ENCODE peak calls at places on chromosome 22, in eight cellular contexts. P is mesendoderm, U is tibial nerve, T is KBM-7, E is NCI-H774, K is activated B cell treated with CpG ODN at 0.5 μM for 24 hours, Y is Peyer's patch, H is body of pancreas. N is an unnamed sample.

GRCh38 chr22:48488611-48489456 is 1338.8 kb downstream of the BRD1 start:
- DNase-seq in P (peak; percentile 68), U (no peak), T (no peak), E (no peak), K (no peak), Y (no peak), H (no peak), N (no peak)

GRCh38 chr22:37021710-37022482 is 2.4 kb downstream of the MPST start:
- DNase-seq in P (no peak), U (peak; percentile 22), T (peak; percentile 49), E (no peak), K (no peak), Y (peak; percentile 56), H (peak; percentile 47), N (peak; percentile 32)

GRCh38 chr22:32752868-32753520 is 48.5 kb upstream of the TIMP3 start:
- DNase-seq in P (no peak), U (no peak), T (no peak), E (no peak), K (no peak), Y (no peak), H (no peak), N (peak; percentile 69)

GRCh38 chr22:50622723-50623327 is 5.1 kb downstream of the ARSA start:
- DNase-seq in P (no peak), U (no peak), T (no peak), E (peak; percentile 72), K (no peak), Y (no peak), H (peak; percentile 95), N (no peak)

GRCh38 chr22:45542001-45542520 is 39.4 kb downstream of the FBLN1 start:
- DNase-seq in P (no peak), U (no peak), T (no peak), E (no peak), K (no peak), Y (no peak), H (no peak), N (no peak)

GRCh38 chr22:37672920-37673453 is 2.4 kb upstream of the LGALS1 start:
- DNase-seq in P (no peak), U (no peak), T (no peak), E (no peak), K (no peak), Y (no peak), H (no peak), N (no peak)

GRCh38 chr22:38081941-38082828 is 1.8 kb downstream of the SLC16A8 start:
- DNase-seq in P (no peak), U (no peak), T (no peak), E (no peak), K (no peak), Y (no peak), H (no peak), N (no peak)

GRCh38 chr22:33389927-33390326 is 331.7 kb upstream of the SYN3 start:
- DNase-seq in P (no peak), U (no peak), T (no peak), E (no peak), K (no peak), Y (no peak), H (no peak), N (no peak)

GRCh38 chr22:38951734-38952133 is 5.7 kb upstream of the APOBEC3A start:
- DNase-seq in P (no peak), U (no peak), T (no peak), E (no peak), K (no peak), Y (no peak), H (no peak), N (no peak)

GRCh38 chr22:19055801-19056200 is 66.4 kb downstream of the DGCR2 start:
- DNase-seq in P (no peak), U (no peak), T (no peak), E (no peak), K (no peak), Y (no peak), H (no peak), N (no peak)

GRCh38 chr22:48188211-48188845 is 1425.9 kb downstream of the TBC1D22A start:
- DNase-seq in P (no peak), U (no peak), T (no peak), E (no peak), K (no peak), Y (no peak), H (no peak), N (peak; percentile 44)

GRCh38 chr22:31933816-31934482 is 10.4 kb upstream of the YWHAH start:
- DNase-seq in P (no peak), U (no peak), T (no peak), E (no peak), K (no peak), Y (no peak), H (peak; percentile 34), N (no peak)

GRCh38 chr22:47238886-47239860 is 476.7 kb downstream of the TBC1D22A start:
- DNase-seq in P (no peak), U (no peak), T (no peak), E (no peak), K (no peak), Y (peak; percentile 6), H (no peak), N (no peak)

GRCh38 chr22:46452195-46453005 is 85.0 kb downstream of the CELSR1 start:
- DNase-seq in P (no peak), U (no peak), T (no peak), E (no peak), K (no peak), Y (no peak), H (no peak), N (no peak)

GRCh38 chr22:35076648-35077047 is 10.7 kb downstream of the ISX start:
- DNase-seq in P (no peak), U (no peak), T (no peak), E (no peak), K (no peak), Y (no peak), H (no peak), N (no peak)

GRCh38 chr22:31206896-31207687 is 5.0 kb upstream of the LIMK2 start:
- DNase-seq in P (no peak), U (no peak), T (no peak), E (no peak), K (no peak), Y (no peak), H (peak; percentile 51), N (no peak)

GRCh38 chr22:49290286-49290685 is 537.4 kb downstream of the BRD1 start:
- DNase-seq in P (no peak), U (no peak), T (no peak), E (no peak), K (no peak), Y (no peak), H (no peak), N (no peak)

GRCh38 chr22:31586137-31586920 is 75.7 kb downstream of the PISD start:
- DNase-seq in P (no peak), U (no peak), T (no peak), E (no peak), K (no peak), Y (no peak), H (no peak), N (no peak)

GRCh38 chr22:19523240-19524169 is 705 bp downstream of the CLDN5 start:
- DNase-seq in P (peak; percentile 68), U (no peak), T (no peak), E (no peak), K (no peak), Y (no peak), H (no peak), N (peak; percentile 6)

GRCh38 chr22:48745842-48746788 is 1081.6 kb downstream of the BRD1 start:
- DNase-seq in P (no peak), U (no peak), T (no peak), E (no peak), K (no peak), Y (peak; percentile 3), H (no peak), N (no peak)